ENCODE peak calls at places on chromosomes 13 and 19, in seven cellular contexts. X is pulmonary artery endothelial cell, E is Ammon's horn, B is GM04504, U is NCI-H1694 treated with DMSO at 0.1 percent for 48 hours, H is amniotic stem cell, W is caudate nucleus. Z is an unnamed sample.

GRCh38 chr19:7772752-7773291 is 9.8 kb downstream of the CLEC4M start:
- DNase-seq in E (no peak), U (no peak), B (no peak), X (no peak), W (no peak), H (no peak), Z (peak)

GRCh38 chr19:33161201-33161600 is 29.3 kb downstream of the WDR88 start:
- DNase-seq in X (no peak), H (no peak), B (no peak), E (no peak), W (no peak), U (no peak), Z (no peak)

GRCh38 chr19:5448374-5448773 is 6.8 kb upstream of the ZNRF4 start:
- DNase-seq in U (no peak), B (no peak), W (no peak), H (no peak), X (no peak), E (no peak), Z (no peak)

GRCh38 chr13:80273717-80274116 is 67.2 kb downstream of the SPRY2 start:
- DNase-seq in H (no peak), B (no peak), U (no peak), X (no peak), W (no peak), E (no peak), Z (no peak)

GRCh38 chr19:39060130-39060529 is 24.0 kb upstream of the ACP7 start:
- DNase-seq in W (no peak), X (no peak), H (no peak), U (no peak), B (no peak), E (no peak), Z (no peak)

GRCh38 chr19:53812335-53812734 is 11.8 kb downstream of the NLRP12 start:
- DNase-seq in E (no peak), W (no peak), X (no peak), B (no peak), U (no peak), H (no peak), Z (no peak)

GRCh38 chr19:49938662-49939061 is 9.4 kb upstream of the NUP62 start:
- DNase-seq in B (no peak), U (no peak), X (no peak), E (no peak), W (no peak), H (no peak), Z (no peak)

GRCh38 chr13:53250272-53250875 is 221.8 kb downstream of the OLFM4 start:
- DNase-seq in B (peak), H (peak), E (peak), X (peak), U (peak), W (no peak), Z (peak)

GRCh38 chr13:48939728-48940127 is 36.0 kb upstream of the FNDC3A start:
- DNase-seq in B (no peak), E (no peak), W (no peak), X (no peak), H (no peak), U (no peak), Z (no peak)

GRCh38 chr13:80946008-80946802 is 605.3 kb upstream of the SPRY2 start:
- DNase-seq in X (no peak), B (no peak), H (no peak), U (no peak), W (no peak), E (no peak), Z (no peak)

GRCh38 chr13:98134901-98135300 is 8.0 kb upstream of the FARP1 start:
- DNase-seq in H (no peak), B (no peak), W (no peak), U (no peak), E (no peak), X (no peak), Z (no peak)

GRCh38 chr19:7247160-7247559 is 47.1 kb downstream of the INSR start:
- DNase-seq in B (no peak), X (no peak), E (no peak), H (no peak), W (no peak), U (no peak), Z (no peak)

GRCh38 chr13:113220141-113220598 is 10.8 kb downstream of the CUL4A start:
- DNase-seq in X (no peak), E (no peak), H (no peak), B (no peak), W (no peak), U (no peak), Z (no peak)

GRCh38 chr19:40639638-40639982 is 38.4 kb downstream of the LTBP4 start:
- DNase-seq in E (no peak), U (no peak), W (no peak), X (no peak), H (no peak), B (no peak), Z (no peak)

GRCh38 chr19:47490847-47491246 is 6.8 kb upstream of the KPTN start:
- DNase-seq in B (no peak), E (no peak), W (no peak), H (no peak), X (no peak), U (no peak), Z (no peak)

GRCh38 chr13:110784748-110785147 is 71.2 kb downstream of the ING1 start:
- DNase-seq in W (no peak), X (no peak), B (no peak), U (no peak), E (no peak), H (no peak), Z (no peak)

GRCh38 chr13:32491028-32491427 is 47.6 kb downstream of the N4BP2L2 start:
- DNase-seq in W (no peak), B (no peak), H (no peak), E (no peak), U (no peak), X (no peak), Z (no peak)

GRCh38 chr19:19212866-19213265 is 1.1 kb downstream of the NCAN start:
- DNase-seq in H (no peak), X (no peak), W (no peak), U (no peak), E (no peak), B (no peak), Z (no peak)

GRCh38 chr13:66933527-66933926 is 296.6 kb downstream of the PCDH9 start:
- DNase-seq in E (no peak), U (no peak), B (no peak), X (no peak), H (no peak), W (no peak), Z (no peak)

GRCh38 chr19:37403403-37403802 is 32.5 kb downstream of the ZNF527 start:
- DNase-seq in E (no peak), X (no peak), U (no peak), H (no peak), W (no peak), B (no peak), Z (no peak)

GRCh38 chr13:23392925-23393645 is 40.4 kb downstream of the SACS start:
- DNase-seq in W (no peak), H (no peak), E (no peak), X (no peak), U (no peak), B (no peak), Z (no peak)

GRCh38 chr13:23447927-23448326 is 14.4 kb upstream of the SACS start:
- DNase-seq in W (no peak), X (no peak), E (no peak), H (no peak), U (peak), B (no peak), Z (no peak)

GRCh38 chr13:86563308-86563707 is 764.1 kb upstream of the SLITRK6 start:
- DNase-seq in W (no peak), H (no peak), U (no peak), X (no peak), B (no peak), E (no peak), Z (no peak)

GRCh38 chr19:5695649-5696195 is 5.6 kb downstream of the RPL36 start:
- DNase-seq in B (no peak), U (no peak), X (no peak), E (no peak), W (no peak), H (no peak), Z (no peak)

GRCh38 chr19:48524728-48525127 is 13.1 kb upstream of the LMTK3 start:
- DNase-seq in E (no peak), U (no peak), H (no peak), W (no peak), X (no peak), B (no peak), Z (no peak)

GRCh38 chr19:35518313-35518712 is 4.9 kb upstream of the DMKN start:
- DNase-seq in H (peak), E (no peak), B (peak), X (no peak), U (no peak), W (no peak), Z (no peak)

GRCh38 chr19:19285723-19286122 is 12.6 kb upstream of the TM6SF2 start:
- DNase-seq in X (no peak), W (no peak), E (no peak), H (no peak), B (no peak), U (no peak), Z (no peak)

GRCh38 chr19:10553943-10554381 is 10.3 kb downstream of the ATG4D start:
- DNase-seq in U (no peak), H (no peak), X (no peak), W (no peak), E (no peak), B (no peak), Z (no peak)

GRCh38 chr13:111399334-111399733 is 78.9 kb downstream of the TEX29 start:
- DNase-seq in W (no peak), X (no peak), U (no peak), B (no peak), H (no peak), E (no peak), Z (no peak)

Z was measured in GM18507.